ENCODE peak calls at places on chromosome 6, in five cellular contexts. U is activated T-cell treated with anti-CD3 and anti-CD28 coated beads for 24 hours; W is pancreas; T is activated effector memory CD4-positive, alpha-beta T cell treated with anti-CD3 and anti-CD28 coated beads, Interleukin-2, amount 50 U/mL, for 16 hours; C is activated CD8-positive, alpha-beta memory T cell treated with anti-CD3 and anti-CD28 coated beads, Interleukin-2, amount 50 U/mL, for 48 hours. N is an unnamed sample.

GRCh38 chr6:161476711-161477110 is 202.8 kb upstream of the AGPAT4 start:
- DNase-seq in W (no peak), T (no peak), C (no peak), U (no peak), N (no peak)

GRCh38 chr6:35811699-35811995 is 6.5 kb downstream of the LHFPL5 start:
- DNase-seq in C (no peak), T (no peak), W (no peak), U (no peak), N (no peak)

GRCh38 chr6:14811760-14812428 is 434.0 kb upstream of the JARID2 start:
- DNase-seq in U (no peak), W (no peak), C (no peak), T (no peak), N (no peak)

GRCh38 chr6:121531658-121532167 is 96.3 kb downstream of the GJA1 start:
- DNase-seq in W (no peak), C (no peak), U (no peak), T (no peak), N (no peak)

GRCh38 chr6:144335914-144336313 is 50.8 kb downstream of the UTRN start:
- DNase-seq in T (peak; percentile 69), C (no peak), U (no peak), W (no peak), N (no peak)

GRCh38 chr6:143929975-143930374 is 65.7 kb downstream of the ZC2HC1B start:
- DNase-seq in U (no peak), T (no peak), C (no peak), W (no peak), N (no peak)

GRCh38 chr6:85285146-85285545 is 164.7 kb upstream of the NT5E start:
- DNase-seq in U (no peak), W (no peak), C (no peak), T (no peak), N (no peak)

GRCh38 chr6:104908431-104909139 is 48.3 kb upstream of the LIN28B start:
- DNase-seq in C (no peak), U (no peak), W (no peak), T (no peak), N (no peak)

GRCh38 chr6:37032239-37032638 is 26.8 kb downstream of the FGD2 start:
- DNase-seq in U (no peak), T (no peak), W (no peak), C (no peak), N (no peak)

GRCh38 chr6:3997144-3997770 is 81.7 kb downstream of the FAM217A start:
- DNase-seq in U (no peak), T (no peak), W (no peak), C (no peak), N (peak; percentile 73)

GRCh38 chr6:130922922-130923321 is 95.7 kb downstream of the SMLR1 start:
- DNase-seq in T (no peak), C (no peak), U (no peak), W (no peak), N (no peak)